ENCODE peak calls at places on chromosome 16, in ten cellular contexts. P is cardiac muscle cell, V is thoracic aorta, J is progenitor cell of endocrine pancreas, D is tibial nerve, N is AG10803, Y is sigmoid colon, W is right atrium auricular region, E is mucosa of descending colon, C is fibroblast of the aortic adventitia. Q is an unnamed sample.

GRCh38 chr16:12063004-12063395 is 86.5 kb downstream of the SNX29 start:
- DNase-seq in P (no peak), V (no peak), J (no peak), D (no peak), N (no peak), Y (no peak), W (no peak), E (no peak), C (no peak), Q (no peak)

GRCh38 chr16:30379165-30379783 is 3.1 kb downstream of the SEPTIN1 start:
- DNase-seq in P (no peak), V (no peak), J (no peak), D (no peak), N (no peak), Y (no peak), W (no peak), E (no peak), C (no peak), Q (no peak)

GRCh38 chr16:4944333-4945281 is 7.7 kb upstream of the PPL start:
- DNase-seq in P (peak), V (peak), J (peak), D (peak), N (peak), Y (peak), W (peak), E (peak), C (peak), Q (peak)

GRCh38 chr16:29107299-29107698 is 122.4 kb downstream of the LAT start:
- DNase-seq in P (no peak), V (no peak), J (no peak), D (no peak), N (no peak), Y (no peak), W (no peak), E (peak), C (no peak), Q (no peak)

GRCh38 chr16:3935921-3936320 is 55.4 kb upstream of the CREBBP start:
- DNase-seq in P (no peak), V (no peak), J (no peak), D (no peak), N (no peak), Y (peak), W (no peak), E (no peak), C (no peak), Q (no peak)

GRCh38 chr16:56824335-56824734 is 40.7 kb upstream of the SLC12A3 start:
- DNase-seq in P (no peak), V (no peak), J (no peak), D (no peak), N (peak), Y (no peak), W (no peak), E (peak), C (no peak), Q (no peak)

GRCh38 chr16:53209489-53209888 is 154.7 kb downstream of the CHD9 start:
- DNase-seq in P (no peak), V (no peak), J (no peak), D (no peak), N (no peak), Y (no peak), W (no peak), E (no peak), C (no peak), Q (no peak)

GRCh38 chr16:46728804-46729203 is 19.3 kb downstream of the MYLK3 start:
- DNase-seq in P (no peak), V (no peak), J (no peak), D (no peak), N (no peak), Y (no peak), W (no peak), E (no peak), C (no peak), Q (no peak)

GRCh38 chr16:69399361-69399760 is 13.6 kb upstream of the TERF2 start:
- DNase-seq in P (peak), V (no peak), J (no peak), D (no peak), N (peak), Y (no peak), W (peak), E (no peak), C (peak), Q (no peak)

GRCh38 chr16:19898924-19899604 is 14.4 kb upstream of the GPRC5B start:
- DNase-seq in P (peak), V (no peak), J (peak), D (no peak), N (peak), Y (no peak), W (no peak), E (no peak), C (peak), Q (no peak)

DNA sequence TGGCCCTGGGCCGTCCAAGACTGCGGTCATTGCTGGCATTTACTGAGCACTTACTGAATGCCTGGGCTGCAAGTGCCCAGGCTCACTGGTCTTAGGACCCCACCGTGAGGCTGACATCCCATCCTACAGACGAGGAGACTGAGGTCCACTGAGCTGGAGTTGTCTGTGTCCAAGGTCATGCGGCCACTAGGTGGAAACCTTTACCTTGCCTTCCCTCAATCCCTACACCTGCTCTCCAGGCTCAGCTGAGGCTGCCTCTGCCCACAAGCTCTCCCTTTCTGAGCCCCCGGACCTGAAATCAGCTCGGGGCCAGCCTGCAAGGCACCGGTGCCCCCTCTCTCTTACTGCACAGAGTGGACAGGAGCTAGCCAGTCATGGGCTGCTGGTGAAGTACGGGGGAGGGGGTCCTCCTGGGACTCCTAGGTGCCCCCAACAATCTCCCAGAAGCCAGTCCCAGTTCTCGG is 1.5 kb downstream of the CASKIN1 start:
- DNase-seq in P (peak), V (no peak), J (no peak), D (no peak), N (peak), Y (no peak), W (no peak), E (peak), C (peak), Q (no peak)
- TF ChIP-seq CTCF in P (peak), V (peak), J (peak), D (no peak), N (peak), Y (no peak), W (no peak), E (no peak), C (peak), Q (peak)

DNA sequence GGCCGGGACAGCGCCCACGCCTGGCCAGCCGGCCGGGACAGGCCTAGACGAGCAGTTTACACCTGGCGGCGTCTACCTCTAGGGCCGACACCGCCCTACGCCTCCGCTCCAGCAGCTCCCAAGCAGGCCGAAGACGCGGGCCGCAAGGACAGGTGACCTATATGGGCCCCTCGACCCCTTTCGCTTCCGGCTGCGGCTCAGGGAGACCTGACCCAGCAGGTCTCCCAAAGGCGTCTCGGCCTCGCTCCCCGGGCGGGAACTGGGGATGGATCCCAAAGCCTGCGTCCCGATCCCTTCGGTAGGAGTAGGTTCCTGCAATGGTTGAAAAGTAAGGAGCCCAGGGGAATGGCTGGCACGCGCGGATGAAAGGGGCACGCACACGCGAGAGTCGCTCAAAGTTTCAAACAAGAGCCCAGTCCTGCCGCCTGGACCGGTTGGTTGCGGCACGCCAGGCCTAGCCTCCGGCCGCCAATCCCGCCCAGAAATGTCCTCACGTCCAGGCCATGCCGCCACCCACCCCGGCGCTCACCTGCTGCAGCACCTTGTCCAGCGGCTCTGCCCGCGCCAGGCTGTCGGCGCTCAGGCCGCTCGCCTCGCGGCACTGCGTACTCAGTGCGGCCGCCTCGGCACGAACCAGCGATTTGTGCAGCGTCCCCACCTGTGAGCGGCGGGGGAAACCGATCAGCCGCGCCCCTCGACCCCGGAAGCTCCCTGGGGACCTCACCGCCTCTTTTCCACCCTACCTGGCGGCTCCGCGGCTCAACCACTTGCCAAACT is 634 bp downstream of the ESRP2 start:
- DNase-seq in P (no peak), V (no peak), J (peak), D (no peak), N (no peak), Y (peak), W (no peak), E (peak), C (no peak), Q (no peak)
- TF ChIP-seq CTCF in P (peak), V (no peak), J (peak), D (no peak), N (no peak), Y (no peak), W (no peak), E (no peak), C (no peak), Q (no peak)

DNA sequence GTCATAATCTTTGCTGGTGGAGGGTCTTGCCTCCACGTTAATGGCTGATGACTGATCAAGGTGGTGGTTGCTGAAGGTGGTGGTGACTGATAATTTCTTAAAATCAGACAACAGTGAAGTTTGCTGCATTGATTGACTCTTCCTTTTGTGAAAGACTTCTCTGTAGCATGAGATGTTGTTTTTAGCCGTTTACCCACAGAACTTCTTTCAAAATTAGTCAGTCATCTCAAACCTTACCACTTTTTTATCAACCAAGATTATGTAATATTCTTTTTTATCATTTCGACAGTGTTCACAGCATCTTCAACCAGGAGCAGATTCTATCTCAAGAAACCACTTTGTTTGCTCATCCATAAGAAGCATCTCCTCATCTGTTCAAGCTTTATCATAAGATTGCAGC is 5.9 kb downstream of the UQCRC2 start:
- DNase-seq in P (no peak), V (no peak), J (no peak), D (no peak), N (no peak), Y (no peak), W (no peak), E (no peak), C (no peak), Q (no peak)
- TF ChIP-seq CTCF in P (no peak), V (no peak), J (no peak), D (no peak), N (no peak), Y (no peak), W (no peak), E (no peak), C (no peak), Q (no peak)

GRCh38 chr16:50743575-50744225 is 1.8 kb downstream of the CYLD start:
- DNase-seq in P (no peak), V (no peak), J (no peak), D (no peak), N (no peak), Y (no peak), W (no peak), E (no peak), C (no peak), Q (no peak)

GRCh38 chr16:50744911-50745310 is 3.0 kb downstream of the CYLD start:
- DNase-seq in P (no peak), V (no peak), J (no peak), D (no peak), N (no peak), Y (no peak), W (no peak), E (no peak), C (no peak), Q (no peak)

GRCh38 chr16:50751528-50751927 is 9.6 kb downstream of the CYLD start:
- DNase-seq in P (no peak), V (no peak), J (no peak), D (no peak), N (no peak), Y (no peak), W (no peak), E (no peak), C (no peak), Q (no peak)

GRCh38 chr16:50745940-50746339 is 4.1 kb downstream of the CYLD start:
- DNase-seq in P (no peak), V (no peak), J (no peak), D (no peak), N (no peak), Y (no peak), W (no peak), E (no peak), C (no peak), Q (no peak)

DNA sequence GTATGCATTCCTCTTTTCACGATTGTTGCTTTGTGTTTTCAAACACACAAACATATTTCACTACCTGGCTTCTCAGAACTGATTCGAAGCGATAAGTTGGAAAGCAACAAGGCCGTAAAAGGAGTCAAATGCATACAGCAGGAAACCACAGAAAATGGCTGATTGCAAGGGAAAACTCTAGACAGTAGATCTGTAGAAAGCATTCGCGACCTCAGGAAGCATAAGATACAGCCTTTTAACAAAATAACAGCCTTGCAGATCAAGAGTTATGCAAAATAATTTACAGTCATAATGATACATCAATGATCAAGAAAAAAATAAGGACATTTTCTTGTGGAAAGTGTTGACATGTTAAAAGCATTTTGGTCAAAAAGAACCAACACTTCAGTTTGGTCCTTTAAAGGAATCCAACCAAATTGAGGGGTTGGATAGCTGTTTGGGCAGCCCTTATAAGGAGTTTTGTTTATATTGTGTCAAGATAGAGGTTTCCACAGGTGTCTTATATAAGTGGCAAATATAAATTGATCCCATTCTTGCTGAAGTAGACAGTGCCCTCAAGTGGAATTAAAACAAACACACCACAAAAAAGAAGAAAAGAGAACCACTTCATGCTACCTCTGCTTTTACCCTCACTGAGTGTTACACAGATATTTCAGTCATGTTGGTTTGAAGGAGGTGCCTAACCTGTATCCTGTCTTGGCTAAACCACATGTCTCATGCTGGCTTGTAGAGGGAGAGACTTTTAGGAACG is 5.5 kb downstream of the CYLD start:
- DNase-seq in P (peak), V (no peak), J (no peak), D (no peak), N (no peak), Y (no peak), W (no peak), E (no peak), C (peak), Q (no peak)
- TF ChIP-seq CTCF in P (peak), V (peak), J (peak), D (no peak), N (no peak), Y (no peak), W (no peak), E (no peak), C (peak), Q (peak)

GRCh38 chr16:58515125-58515870 is at the start of gene SETD6:
- DNase-seq in P (peak), V (peak), J (peak), D (peak), N (peak), Y (peak), W (peak), E (peak), C (peak), Q (peak)
- TF ChIP-seq CTCF in P (peak), V (peak), J (peak), D (no peak), N (no peak), Y (no peak), W (no peak), E (no peak), C (peak), Q (peak)

DNA sequence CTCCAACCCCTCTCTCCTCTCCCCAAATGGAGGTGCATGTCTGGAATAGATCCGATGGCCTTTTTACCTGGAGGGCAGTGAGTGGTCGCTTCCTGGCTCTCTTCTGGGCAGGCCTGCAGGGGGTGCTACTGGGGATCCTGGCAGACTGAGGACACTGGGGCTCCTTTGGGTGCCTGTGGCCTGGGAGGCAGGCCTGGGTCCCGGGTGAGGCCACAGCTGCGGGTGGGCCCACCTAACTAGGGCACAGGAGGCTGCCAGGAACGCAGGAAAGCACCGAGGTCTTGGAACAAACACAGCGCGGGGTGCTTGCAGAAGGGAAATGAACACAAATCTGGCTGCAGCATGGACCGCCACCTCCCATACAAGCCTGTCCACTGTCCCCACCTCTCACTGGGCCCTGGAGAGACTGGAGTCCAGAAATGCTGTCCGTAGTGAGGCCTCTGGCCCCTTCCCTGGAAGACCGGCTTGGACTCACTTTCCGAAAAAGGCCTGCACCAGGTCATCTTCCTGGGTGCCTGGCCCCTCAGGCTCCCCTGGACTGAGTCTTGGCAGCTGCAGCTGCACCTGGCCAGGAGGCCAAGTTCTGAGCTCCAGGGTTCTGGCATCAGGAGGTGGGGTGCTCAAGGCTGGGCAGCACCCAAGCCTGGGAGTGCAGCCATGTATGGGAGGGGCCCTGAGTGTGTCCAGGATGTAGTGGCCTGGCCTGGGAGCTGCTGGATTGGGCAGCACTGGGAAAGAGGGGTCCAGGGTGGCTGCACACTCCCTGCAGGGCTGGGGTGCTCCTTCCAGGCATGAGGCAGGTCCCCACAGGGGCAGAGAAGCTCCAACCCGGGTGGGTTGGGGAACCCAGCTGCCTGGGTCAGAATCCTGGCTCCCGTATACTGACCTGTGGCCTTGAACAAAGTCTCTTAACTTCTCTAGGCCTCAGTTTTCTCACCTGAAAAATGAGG is 195.1 kb downstream of the IRF8 start:
- DNase-seq in P (no peak), V (no peak), J (no peak), D (no peak), N (no peak), Y (peak), W (no peak), E (peak), C (no peak), Q (no peak)
- TF ChIP-seq CTCF in P (peak), V (no peak), J (peak), D (no peak), N (no peak), Y (no peak), W (no peak), E (no peak), C (peak), Q (no peak)

GRCh38 chr16:49116873-49117272 is 164.8 kb downstream of the CBLN1 start:
- DNase-seq in P (no peak), V (no peak), J (no peak), D (no peak), N (no peak), Y (no peak), W (no peak), E (no peak), C (no peak), Q (no peak)

GRCh38 chr16:49121636-49122035 is 160.0 kb downstream of the CBLN1 start:
- DNase-seq in P (no peak), V (no peak), J (no peak), D (no peak), N (no peak), Y (no peak), W (no peak), E (no peak), C (no peak), Q (no peak)

GRCh38 chr16:49115956-49116355 is 165.7 kb downstream of the CBLN1 start:
- DNase-seq in P (no peak), V (no peak), J (no peak), D (no peak), N (no peak), Y (no peak), W (no peak), E (no peak), C (no peak), Q (no peak)

DNA sequence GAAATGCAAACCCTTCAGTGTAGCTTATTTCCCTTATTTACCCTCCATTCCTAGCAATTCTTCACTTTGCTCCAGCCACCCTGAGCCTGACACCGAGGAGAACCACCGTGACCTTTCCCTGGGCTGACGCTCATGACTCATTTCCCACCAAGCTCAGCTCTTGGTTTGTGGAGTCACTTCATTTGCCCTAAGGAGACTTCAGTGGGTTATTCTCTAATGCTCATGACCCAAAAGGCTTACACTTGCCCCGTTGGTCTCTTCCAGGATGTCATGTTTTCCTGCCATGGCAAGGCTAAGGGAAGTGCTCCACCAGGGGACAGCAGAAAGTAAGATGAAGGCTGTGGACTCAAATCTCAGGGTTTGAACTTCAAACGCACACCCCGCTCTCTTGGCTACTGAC is 161.0 kb downstream of the CBLN1 start:
- DNase-seq in P (no peak), V (no peak), J (no peak), D (no peak), N (no peak), Y (no peak), W (no peak), E (no peak), C (no peak), Q (no peak)
- TF ChIP-seq CTCF in P (no peak), V (no peak), J (no peak), D (no peak), N (no peak), Y (no peak), W (no peak), E (no peak), C (no peak), Q (no peak)

GRCh38 chr16:88627531-88628411 is 10.6 kb upstream of the IL17C start:
- DNase-seq in P (no peak), V (no peak), J (no peak), D (no peak), N (no peak), Y (no peak), W (no peak), E (no peak), C (no peak), Q (no peak)

GRCh38 chr16:88629835-88630234 is 8.5 kb upstream of the IL17C start:
- DNase-seq in P (no peak), V (no peak), J (no peak), D (no peak), N (no peak), Y (no peak), W (no peak), E (no peak), C (no peak), Q (no peak)

GRCh38 chr16:88626646-88627045 is 11.7 kb upstream of the IL17C start:
- DNase-seq in P (no peak), V (no peak), J (no peak), D (no peak), N (no peak), Y (no peak), W (no peak), E (no peak), C (no peak), Q (no peak)

GRCh38 chr16:88630433-88630832 is 7.9 kb upstream of the IL17C start:
- DNase-seq in P (no peak), V (no peak), J (no peak), D (no peak), N (no peak), Y (no peak), W (no peak), E (no peak), C (no peak), Q (no peak)

GRCh38 chr16:88628512-88628974 is 9.8 kb upstream of the IL17C start:
- DNase-seq in P (peak), V (no peak), J (no peak), D (no peak), N (no peak), Y (no peak), W (no peak), E (no peak), C (no peak), Q (no peak)
- TF ChIP-seq CTCF in P (peak), V (no peak), J (peak), D (no peak), N (peak), Y (no peak), W (no peak), E (no peak), C (peak), Q (peak)